ENCODE peak calls at places on chromosomes 13 and 19, in five cellular contexts. C, O, J, S and Z are unnamed samples.

GRCh38 chr19:49363265-49364082 is at the start of gene DKKL1:
- DNase-seq in C (peak; percentile 98), O (peak; percentile 100), J (peak; percentile 98), S (peak; percentile 100), Z (peak; percentile 100)

GRCh38 chr19:39502640-39503417 is 4.1 kb downstream of the DLL3 start:
- DNase-seq in C (no peak), O (peak; percentile 82), J (peak; percentile 61), S (no peak), Z (peak; percentile 68)

GRCh38 chr13:98972627-98973026 is 5.2 kb downstream of the DOCK9 start:
- DNase-seq in C (no peak), O (peak; percentile 66), J (no peak), S (no peak), Z (no peak)

GRCh38 chr13:48334534-48335127 is 31.1 kb downstream of the RB1 start:
- DNase-seq in C (no peak), O (peak; percentile 5), J (no peak), S (no peak), Z (no peak)

GRCh38 chr19:41355035-41355434 is 1.3 kb upstream of the TGFB1 start:
- DNase-seq in C (no peak), O (no peak), J (no peak), S (no peak), Z (no peak)

GRCh38 chr13:73722120-73722519 is 412.1 kb downstream of the KLF12 start:
- DNase-seq in C (peak; percentile 8), O (no peak), J (no peak), S (no peak), Z (no peak)

GRCh38 chr13:28100149-28101121 is at the start of gene FLT3:
- DNase-seq in C (no peak), O (peak; percentile 49), J (peak; percentile 29), S (peak; percentile 49), Z (peak; percentile 55)

GRCh38 chr19:41376241-41376997 is at the start of gene TMEM91:
- DNase-seq in C (no peak), O (peak; percentile 65), J (peak; percentile 48), S (no peak), Z (peak; percentile 49)

GRCh38 chr13:62482351-62482750 is 1066.7 kb upstream of the PCDH20 start:
- DNase-seq in C (no peak), O (no peak), J (no peak), S (no peak), Z (no peak)

GRCh38 chr13:112746044-112746443 is 56.2 kb downstream of the ATP11A start:
- DNase-seq in C (no peak), O (no peak), J (no peak), S (no peak), Z (no peak)

GRCh38 chr19:3950871-3951861 is 18.3 kb downstream of the NMRK2 start:
- DNase-seq in C (no peak), O (peak; percentile 56), J (no peak), S (no peak), Z (peak; percentile 80)

GRCh38 chr13:108270442-108270841 is 924 bp downstream of the TNFSF13B start:
- DNase-seq in C (no peak), O (peak; percentile 2), J (no peak), S (no peak), Z (no peak)

GRCh38 chr19:5903054-5903501 is 512 bp downstream of the NDUFA11 start:
- DNase-seq in C (no peak), O (peak; percentile 30), J (no peak), S (no peak), Z (no peak)

GRCh38 chr19:2274937-2275535 is 6.9 kb downstream of the PEAK3 start:
- DNase-seq in C (no peak), O (peak; percentile 77), J (peak; percentile 57), S (no peak), Z (peak; percentile 86)

GRCh38 chr19:45876161-45876410 is 9.9 kb downstream of the IRF2BP1 start:
- DNase-seq in C (no peak), O (no peak), J (no peak), S (no peak), Z (no peak)

GRCh38 chr19:17244618-17245534 is 843 bp downstream of the NR2F6 start:
- DNase-seq in C (no peak), O (no peak), J (peak; percentile 42), S (no peak), Z (peak; percentile 84)

GRCh38 chr13:59607780-59608233 is 555.9 kb downstream of the DIAPH3 start:
- DNase-seq in C (no peak), O (no peak), J (no peak), S (no peak), Z (no peak)

GRCh38 chr13:37995052-37995451 is 125.5 kb upstream of the TRPC4 start:
- DNase-seq in C (no peak), O (no peak), J (no peak), S (no peak), Z (no peak)

GRCh38 chr19:5123646-5124045 is 154.7 kb downstream of the KDM4B start:
- DNase-seq in C (no peak), O (no peak), J (no peak), S (no peak), Z (no peak)

GRCh38 chr13:42997381-42997780 is 5.3 kb upstream of the EPSTI1 start:
- DNase-seq in C (no peak), O (peak; percentile 61), J (no peak), S (no peak), Z (no peak)

GRCh38 chr13:79684426-79684825 is 203.5 kb downstream of the NDFIP2 start:
- DNase-seq in C (no peak), O (no peak), J (no peak), S (no peak), Z (no peak)

GRCh38 chr13:31674056-31674455 is 65.3 kb upstream of the RXFP2 start:
- DNase-seq in C (no peak), O (no peak), J (no peak), S (no peak), Z (no peak)

GRCh38 chr19:42067315-42067888 is 2.6 kb downstream of the GRIK5 start:
- DNase-seq in C (no peak), O (no peak), J (no peak), S (no peak), Z (no peak)

GRCh38 chr13:27424246-27425150 is at the start of gene GTF3A:
- DNase-seq in C (peak; percentile 52), O (peak; percentile 91), J (peak; percentile 88), S (peak; percentile 46), Z (peak; percentile 95)

GRCh38 chr19:33298146-33298911 is 4.0 kb downstream of the CEBPA start:
- DNase-seq in C (no peak), O (no peak), J (peak; percentile 74), S (no peak), Z (no peak)

GRCh38 chr19:28633223-28634030 is 579.5 kb downstream of the UQCRFS1 start:
- DNase-seq in C (no peak), O (peak; percentile 44), J (peak; percentile 62), S (peak; percentile 39), Z (no peak)

GRCh38 chr19:46015080-46015960 is 7.5 kb downstream of the PGLYRP1 start:
- DNase-seq in C (no peak), O (peak; percentile 77), J (peak; percentile 74), S (peak; percentile 70), Z (peak; percentile 65)

GRCh38 chr13:26324294-26324693 is 70.4 kb downstream of the CDK8 start:
- DNase-seq in C (no peak), O (no peak), J (no peak), S (no peak), Z (no peak)

GRCh38 chr19:5828661-5829566 is 10.6 kb downstream of the FUT6 start:
- DNase-seq in C (no peak), O (peak; percentile 96), J (no peak), S (no peak), Z (peak; percentile 84)

GRCh38 chr19:39845172-39845571 is 1.0 kb downstream of the FBL start:
- DNase-seq in C (no peak), O (no peak), J (no peak), S (no peak), Z (no peak)

GRCh38 chr13:40503026-40503425 is 163.4 kb downstream of the FOXO1 start:
- DNase-seq in C (no peak), O (no peak), J (no peak), S (no peak), Z (no peak)

GRCh38 chr19:11881151-11881800 is 6.3 kb upstream of the ZNF69 start:
- DNase-seq in C (no peak), O (peak; percentile 82), J (peak; percentile 37), S (peak; percentile 47), Z (peak; percentile 28)

GRCh38 chr19:35856546-35857149 is at the start of gene KIRREL2:
- DNase-seq in C (no peak), O (peak; percentile 45), J (no peak), S (no peak), Z (peak; percentile 60)

GRCh38 chr13:39245688-39246087 is 207.4 kb downstream of the NHLRC3 start:
- DNase-seq in C (no peak), O (no peak), J (no peak), S (no peak), Z (no peak)

GRCh38 chr13:96621634-96622033 is 372.6 kb downstream of the OXGR1 start:
- DNase-seq in C (no peak), O (no peak), J (no peak), S (no peak), Z (no peak)

GRCh38 chr19:50694815-50695145 is 24.8 kb downstream of the SHANK1 start:
- DNase-seq in C (no peak), O (no peak), J (no peak), S (no peak), Z (no peak)
- H3K27ac ChIP-seq in C (no peak overlapping the region), O (no peak overlapping the region), J (no peak overlapping the region), S (no peak overlapping the region), Z (no peak overlapping the region)

GRCh38 chr19:53581871-53582279 is 43.9 kb downstream of the ZNF331 start:
- DNase-seq in C (no peak), O (no peak), J (no peak), S (no peak), Z (no peak)
- H3K9me3 ChIP-seq in C (peaks cover 62% of the 10 kb centered on the region), O (no peaks in the 10 kb centered on the region), J (peaks cover 10% of the 10 kb centered on the region), S (peaks cover 15% of the 10 kb centered on the region), Z (peaks cover 5% of the 10 kb centered on the region)

GRCh38 chr13:110306340-110306959 is 507 bp downstream of the COL4A1 start:
- DNase-seq in C (no peak), O (peak; percentile 51), J (no peak), S (no peak), Z (peak; percentile 72)
- H3K27ac ChIP-seq in C (peak overlapping the region; percentile 77), O (peak overlapping the region; percentile 46), J (peak overlapping the region; percentile 68), S (peak overlapping the region; percentile 44), Z (peak overlapping the region; percentile 33)

GRCh38 chr13:34507630-34508029 is 434.4 kb upstream of the NBEA start:
- DNase-seq in C (no peak), O (no peak), J (no peak), S (no peak), Z (no peak)

GRCh38 chr13:34513526-34513925 is 428.5 kb upstream of the NBEA start:
- DNase-seq in C (no peak), O (no peak), J (no peak), S (no peak), Z (no peak)

GRCh38 chr13:34515201-34515600 is 426.9 kb upstream of the NBEA start:
- DNase-seq in C (no peak), O (no peak), J (no peak), S (no peak), Z (no peak)

DNA sequence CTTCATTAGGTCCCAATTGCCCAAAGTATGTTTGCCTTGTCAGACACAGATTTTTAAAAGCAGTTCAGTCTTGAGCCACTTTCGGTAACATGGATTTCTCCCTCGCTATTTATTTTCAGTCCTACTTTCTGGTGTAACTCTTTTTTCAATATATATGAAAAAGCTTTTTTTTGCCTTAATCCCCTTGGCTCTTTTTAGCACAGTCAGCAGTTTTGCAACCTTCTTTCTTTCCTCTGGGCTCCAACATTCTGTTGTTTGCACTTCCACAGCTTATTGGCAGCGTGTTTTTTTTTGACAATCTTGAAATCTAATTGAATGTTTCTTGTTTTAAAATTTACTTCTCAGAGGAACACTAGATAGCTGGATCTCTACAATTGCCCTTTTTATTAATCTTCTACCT is 429.3 kb upstream of the NBEA start:
- DNase-seq in C (no peak), O (no peak), J (no peak), S (no peak), Z (no peak)
- H3K9me3 ChIP-seq in C (no peaks in the 10 kb centered on the region), O (no peaks in the 10 kb centered on the region), J (no peaks in the 10 kb centered on the region), S (no peaks in the 10 kb centered on the region), Z (no peaks in the 10 kb centered on the region)